ENCODE peak calls at places on chromosomes 16 and 17, in five cellular contexts. One of them, this sample, is unnamed.

GRCh38 chr17:77721823-77722160 is 236.7 kb upstream of the TNRC6C start:
- DNase-seq in B cell: no peak
- DNase-seq in cardiac muscle cell: no peak
- DNase-seq in activated CD8-positive, alpha-beta T cell treated with anti-CD3 and anti-CD28 coated beads for 36 hours: no peak
- DNase-seq in RWPE1: no peak
- DNase-seq in this sample: no peak

GRCh38 chr16:12350945-12351344 is 374.4 kb downstream of the SNX29 start:
- DNase-seq in B cell: no peak
- DNase-seq in cardiac muscle cell: no peak
- DNase-seq in activated CD8-positive, alpha-beta T cell treated with anti-CD3 and anti-CD28 coated beads for 36 hours: no peak
- DNase-seq in RWPE1: no peak
- DNase-seq in this sample: no peak

GRCh38 chr16:27843800-27844199 is 219.7 kb downstream of the GSG1L start:
- DNase-seq in B cell: no peak
- DNase-seq in cardiac muscle cell: no peak
- DNase-seq in activated CD8-positive, alpha-beta T cell treated with anti-CD3 and anti-CD28 coated beads for 36 hours: no peak
- DNase-seq in RWPE1: no peak
- DNase-seq in this sample: no peak

GRCh38 chr17:40443196-40443987 is at the start of gene IGFBP4:
- DNase-seq in B cell: peak; percentile 91
- DNase-seq in cardiac muscle cell: peak; percentile 88
- DNase-seq in activated CD8-positive, alpha-beta T cell treated with anti-CD3 and anti-CD28 coated beads for 36 hours: peak; percentile 76
- DNase-seq in RWPE1: peak; percentile 63
- DNase-seq in this sample: peak; percentile 77

GRCh38 chr16:68909099-68909733 is 65.9 kb downstream of the TANGO6 start:
- DNase-seq in B cell: no peak
- DNase-seq in cardiac muscle cell: no peak
- DNase-seq in activated CD8-positive, alpha-beta T cell treated with anti-CD3 and anti-CD28 coated beads for 36 hours: no peak
- DNase-seq in RWPE1: no peak
- DNase-seq in this sample: no peak

GRCh38 chr16:50448522-50448921 is 79.7 kb upstream of the BRD7 start:
- DNase-seq in B cell: no peak
- DNase-seq in cardiac muscle cell: no peak
- DNase-seq in activated CD8-positive, alpha-beta T cell treated with anti-CD3 and anti-CD28 coated beads for 36 hours: no peak
- DNase-seq in RWPE1: peak; percentile 26
- DNase-seq in this sample: no peak

GRCh38 chr16:84881702-84882521 is 62.1 kb downstream of the CRISPLD2 start:
- DNase-seq in B cell: no peak
- DNase-seq in cardiac muscle cell: no peak
- DNase-seq in activated CD8-positive, alpha-beta T cell treated with anti-CD3 and anti-CD28 coated beads for 36 hours: no peak
- DNase-seq in RWPE1: peak; percentile 38
- DNase-seq in this sample: peak; percentile 91

GRCh38 chr17:1460233-1460632 is 4.2 kb upstream of the CRK start:
- DNase-seq in B cell: no peak
- DNase-seq in cardiac muscle cell: no peak
- DNase-seq in activated CD8-positive, alpha-beta T cell treated with anti-CD3 and anti-CD28 coated beads for 36 hours: peak; percentile 11
- DNase-seq in RWPE1: peak; percentile 16
- DNase-seq in this sample: peak; percentile 52

GRCh38 chr16:25264599-25264998 is 7.0 kb upstream of the ZKSCAN2 start:
- DNase-seq in B cell: no peak
- DNase-seq in cardiac muscle cell: peak; percentile 49
- DNase-seq in activated CD8-positive, alpha-beta T cell treated with anti-CD3 and anti-CD28 coated beads for 36 hours: peak; percentile 24
- DNase-seq in RWPE1: no peak
- DNase-seq in this sample: no peak

GRCh38 chr16:27816561-27816960 is 247.0 kb downstream of the GSG1L start:
- DNase-seq in B cell: no peak
- DNase-seq in cardiac muscle cell: no peak
- DNase-seq in activated CD8-positive, alpha-beta T cell treated with anti-CD3 and anti-CD28 coated beads for 36 hours: no peak
- DNase-seq in RWPE1: no peak
- DNase-seq in this sample: no peak

GRCh38 chr16:56689171-56689570 is 6.9 kb downstream of the MT1X start:
- DNase-seq in B cell: no peak
- DNase-seq in cardiac muscle cell: no peak
- DNase-seq in activated CD8-positive, alpha-beta T cell treated with anti-CD3 and anti-CD28 coated beads for 36 hours: no peak
- DNase-seq in RWPE1: no peak
- DNase-seq in this sample: no peak

GRCh38 chr17:40443988-40444899 is 994 bp downstream of the IGFBP4 start:
- DNase-seq in B cell: no peak
- DNase-seq in cardiac muscle cell: no peak
- DNase-seq in activated CD8-positive, alpha-beta T cell treated with anti-CD3 and anti-CD28 coated beads for 36 hours: no peak
- DNase-seq in RWPE1: no peak
- DNase-seq in this sample: no peak

DNA sequence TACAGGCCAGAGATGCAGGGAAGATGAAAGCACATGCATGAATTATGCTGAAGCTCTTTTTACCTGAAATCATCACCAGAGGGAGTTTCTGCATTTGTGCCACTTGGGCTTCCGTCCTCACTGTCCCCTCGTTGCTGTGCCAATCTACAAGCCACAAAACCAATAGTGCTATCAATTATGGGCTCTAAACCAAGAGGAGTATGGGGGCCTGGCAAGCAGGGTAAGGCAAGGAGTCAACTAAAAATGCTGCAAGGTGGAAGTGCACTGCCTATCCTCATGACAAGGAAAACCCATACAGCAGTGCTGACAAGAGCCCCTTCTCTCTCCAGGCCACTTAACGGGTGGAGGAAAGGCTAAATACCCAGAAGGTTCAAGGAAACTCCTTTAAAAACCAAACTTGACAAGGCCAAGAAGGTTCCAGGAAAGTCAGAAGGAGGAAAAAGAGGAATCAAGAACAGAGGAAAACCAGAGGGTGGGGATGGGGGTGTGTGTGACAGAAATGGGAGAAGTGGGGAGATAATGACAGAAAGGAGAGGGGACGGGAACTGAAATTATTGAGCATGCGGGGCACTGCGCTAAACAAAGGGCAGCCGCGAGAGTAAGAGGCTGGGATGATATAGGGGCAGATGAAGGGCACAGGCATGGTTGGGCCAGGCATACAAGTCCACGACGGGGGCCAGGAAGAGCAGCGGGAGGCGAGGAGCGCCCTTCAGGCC is 674 bp downstream of the C17orf75 start:
- DNase-seq in B cell: peak; percentile 48
- DNase-seq in cardiac muscle cell: peak; percentile 11
- DNase-seq in activated CD8-positive, alpha-beta T cell treated with anti-CD3 and anti-CD28 coated beads for 36 hours: peak; percentile 75
- DNase-seq in RWPE1: no peak
- DNase-seq in this sample: no peak
- TF ChIP-seq CTCF in B cell: peak; percentile 59
- TF ChIP-seq CTCF in cardiac muscle cell: no peak
- TF ChIP-seq CTCF in activated CD8-positive, alpha-beta T cell treated with anti-CD3 and anti-CD28 coated beads for 36 hours: peak; percentile 24
- TF ChIP-seq CTCF in RWPE1: no peak
- TF ChIP-seq CTCF in this sample: peak; percentile 32

GRCh38 chr17:8185580-8186445 is 4.2 kb downstream of the BORCS6 start:
- DNase-seq in B cell: peak; percentile 70
- DNase-seq in cardiac muscle cell: peak; percentile 81
- DNase-seq in activated CD8-positive, alpha-beta T cell treated with anti-CD3 and anti-CD28 coated beads for 36 hours: peak; percentile 92
- DNase-seq in RWPE1: peak; percentile 59
- DNase-seq in this sample: peak; percentile 61
- TF ChIP-seq CTCF in B cell: no peak
- TF ChIP-seq CTCF in cardiac muscle cell: no peak
- TF ChIP-seq CTCF in activated CD8-positive, alpha-beta T cell treated with anti-CD3 and anti-CD28 coated beads for 36 hours: no peak
- TF ChIP-seq CTCF in RWPE1: no peak
- TF ChIP-seq CTCF in this sample: no peak

DNA sequence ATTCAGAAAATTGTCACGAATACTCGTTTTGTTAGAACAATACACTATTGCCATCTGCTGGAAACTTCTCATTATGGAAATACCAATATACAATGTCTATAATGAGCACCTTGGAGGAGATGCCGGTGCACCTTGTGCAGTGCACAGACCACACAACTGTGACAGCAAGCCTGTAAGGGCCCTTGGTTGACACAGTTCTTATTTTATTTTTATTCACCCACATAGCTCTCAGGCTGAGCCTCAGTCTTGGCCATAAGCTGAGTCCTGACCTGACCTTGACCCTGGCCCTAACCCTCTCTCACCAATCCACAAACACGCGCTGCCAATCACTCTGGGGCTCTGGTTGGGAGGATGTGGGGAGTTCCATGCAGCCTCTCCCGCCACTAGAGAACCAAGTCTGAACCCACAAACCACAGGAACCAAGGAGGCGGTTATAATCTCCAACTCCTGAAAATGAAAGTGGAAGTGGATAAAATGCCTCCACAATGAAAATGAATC is 7.6 kb downstream of the AIPL1 start:
- DNase-seq in B cell: peak; percentile 60
- DNase-seq in cardiac muscle cell: no peak
- DNase-seq in activated CD8-positive, alpha-beta T cell treated with anti-CD3 and anti-CD28 coated beads for 36 hours: peak; percentile 80
- DNase-seq in RWPE1: no peak
- DNase-seq in this sample: peak; percentile 42
- TF ChIP-seq CTCF in B cell: no peak
- TF ChIP-seq CTCF in cardiac muscle cell: no peak
- TF ChIP-seq CTCF in activated CD8-positive, alpha-beta T cell treated with anti-CD3 and anti-CD28 coated beads for 36 hours: no peak
- TF ChIP-seq CTCF in RWPE1: no peak
- TF ChIP-seq CTCF in this sample: peak; percentile 16

DNA sequence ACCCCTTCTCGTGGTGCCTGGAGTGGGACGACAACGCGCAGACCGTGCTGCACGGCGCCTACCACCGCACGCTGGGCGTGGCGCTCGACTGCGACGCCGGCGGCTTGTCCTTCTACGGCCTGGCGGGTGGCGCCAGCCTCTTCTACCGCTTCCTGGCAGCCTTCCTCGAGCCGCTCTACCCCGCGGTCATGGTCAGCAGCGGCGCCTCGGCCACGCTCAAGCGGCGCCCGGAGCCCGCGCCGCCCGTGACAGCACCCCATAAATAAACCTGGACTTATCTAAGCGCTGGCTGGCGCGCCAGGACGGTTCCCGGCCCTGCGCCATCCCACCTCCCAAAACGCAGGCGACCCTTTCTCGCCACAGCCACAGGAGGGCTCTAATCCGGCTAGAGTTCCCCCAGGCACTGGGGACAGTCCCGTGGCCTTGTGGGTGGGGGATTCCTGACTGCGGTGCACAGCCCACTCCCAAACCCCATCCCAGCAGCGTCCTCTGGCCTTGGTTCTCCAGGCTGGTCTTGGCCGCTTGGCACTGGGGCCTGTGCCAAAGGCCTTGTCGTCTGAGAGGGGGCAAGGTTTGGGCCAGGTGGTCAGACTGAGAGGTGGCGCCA is 10.2 kb upstream of the SLC16A5 start:
- DNase-seq in B cell: peak; percentile 82
- DNase-seq in cardiac muscle cell: no peak
- DNase-seq in activated CD8-positive, alpha-beta T cell treated with anti-CD3 and anti-CD28 coated beads for 36 hours: peak; percentile 60
- DNase-seq in RWPE1: no peak
- DNase-seq in this sample: peak; percentile 38
- TF ChIP-seq CTCF in B cell: no peak
- TF ChIP-seq CTCF in cardiac muscle cell: no peak
- TF ChIP-seq CTCF in activated CD8-positive, alpha-beta T cell treated with anti-CD3 and anti-CD28 coated beads for 36 hours: peak; percentile 17
- TF ChIP-seq CTCF in RWPE1: no peak
- TF ChIP-seq CTCF in this sample: no peak

DNA sequence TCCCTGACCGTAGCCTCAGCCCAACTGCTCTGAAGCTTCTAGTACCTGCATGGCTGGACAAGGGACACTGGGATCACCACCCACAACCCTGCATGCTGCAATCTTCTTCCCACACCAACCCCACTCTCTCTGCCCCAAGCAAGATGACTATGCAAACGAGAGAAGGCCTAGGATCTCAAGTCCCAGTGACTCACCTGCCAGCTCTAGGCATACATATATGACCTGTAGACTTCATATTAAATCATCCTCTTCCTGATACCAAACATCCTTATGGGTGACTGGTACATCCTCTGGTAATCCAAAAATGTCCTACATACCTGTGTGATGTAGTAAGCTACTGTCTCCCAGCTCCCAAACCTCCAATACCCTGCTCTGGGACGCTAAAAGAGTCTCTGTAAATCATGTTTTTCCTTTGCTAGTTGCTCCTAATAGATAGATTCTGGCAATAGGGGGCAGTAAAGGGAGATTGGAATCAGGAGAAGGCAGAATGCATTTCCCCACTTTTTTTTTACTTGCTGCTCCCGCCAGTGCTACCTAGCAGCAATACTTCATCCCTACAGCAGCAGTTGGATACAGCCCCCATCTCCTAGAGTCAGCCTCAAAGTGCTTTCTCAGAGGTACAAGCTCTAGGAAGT is 43.4 kb upstream of the SOX9 start:
- DNase-seq in B cell: no peak
- DNase-seq in cardiac muscle cell: no peak
- DNase-seq in activated CD8-positive, alpha-beta T cell treated with anti-CD3 and anti-CD28 coated beads for 36 hours: no peak
- DNase-seq in RWPE1: no peak
- DNase-seq in this sample: no peak
- TF ChIP-seq CTCF in B cell: no peak
- TF ChIP-seq CTCF in cardiac muscle cell: peak; percentile 3
- TF ChIP-seq CTCF in activated CD8-positive, alpha-beta T cell treated with anti-CD3 and anti-CD28 coated beads for 36 hours: no peak
- TF ChIP-seq CTCF in RWPE1: no peak
- TF ChIP-seq CTCF in this sample: no peak

GRCh38 chr17:33948299-33948698 is 306.8 kb upstream of the CCL2 start:
- DNase-seq in B cell: no peak
- DNase-seq in cardiac muscle cell: no peak
- DNase-seq in activated CD8-positive, alpha-beta T cell treated with anti-CD3 and anti-CD28 coated beads for 36 hours: no peak
- DNase-seq in RWPE1: no peak
- DNase-seq in this sample: no peak

GRCh38 chr17:33950061-33950460 is 305.0 kb upstream of the CCL2 start:
- DNase-seq in B cell: no peak
- DNase-seq in cardiac muscle cell: no peak
- DNase-seq in activated CD8-positive, alpha-beta T cell treated with anti-CD3 and anti-CD28 coated beads for 36 hours: no peak
- DNase-seq in RWPE1: no peak
- DNase-seq in this sample: no peak

GRCh38 chr17:33947762-33948161 is 307.3 kb upstream of the CCL2 start:
- DNase-seq in B cell: no peak
- DNase-seq in cardiac muscle cell: no peak
- DNase-seq in activated CD8-positive, alpha-beta T cell treated with anti-CD3 and anti-CD28 coated beads for 36 hours: no peak
- DNase-seq in RWPE1: no peak
- DNase-seq in this sample: no peak

GRCh38 chr17:33945641-33946546 is 309.2 kb upstream of the CCL2 start:
- DNase-seq in B cell: no peak
- DNase-seq in cardiac muscle cell: no peak
- DNase-seq in activated CD8-positive, alpha-beta T cell treated with anti-CD3 and anti-CD28 coated beads for 36 hours: no peak
- DNase-seq in RWPE1: no peak
- DNase-seq in this sample: no peak

DNA sequence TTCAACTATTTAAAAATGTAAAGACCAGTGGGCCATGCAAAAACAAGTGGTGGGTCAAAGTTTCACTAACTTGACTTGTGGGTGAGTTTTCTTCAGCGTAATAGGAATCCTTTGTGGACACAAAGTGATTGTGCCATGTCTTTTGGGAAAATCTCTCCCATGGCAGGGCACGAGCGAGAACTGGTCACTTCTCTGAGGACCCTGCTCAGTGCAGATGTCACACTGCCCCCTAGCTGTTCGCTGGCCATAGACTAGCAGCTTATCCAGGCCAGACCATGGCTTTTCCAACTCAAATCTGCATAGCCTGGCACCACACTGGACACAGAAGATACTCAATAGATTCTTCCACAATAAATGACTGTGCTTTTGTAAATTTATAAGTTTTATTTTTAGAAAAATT is 306.0 kb upstream of the CCL2 start:
- DNase-seq in B cell: no peak
- DNase-seq in cardiac muscle cell: peak; percentile 51
- DNase-seq in activated CD8-positive, alpha-beta T cell treated with anti-CD3 and anti-CD28 coated beads for 36 hours: no peak
- DNase-seq in RWPE1: no peak
- DNase-seq in this sample: peak; percentile 2
- TF ChIP-seq CTCF in B cell: no peak
- TF ChIP-seq CTCF in cardiac muscle cell: peak; percentile 18
- TF ChIP-seq CTCF in activated CD8-positive, alpha-beta T cell treated with anti-CD3 and anti-CD28 coated beads for 36 hours: no peak
- TF ChIP-seq CTCF in RWPE1: no peak
- TF ChIP-seq CTCF in this sample: peak; percentile 21